ENCODE peak calls at places on chromosome 2, in nine cellular contexts. One of them, this sample, is unnamed.

GRCh38 chr2:98880266-98881152 is 55.5 kb downstream of the CRACDL start:
- DNase-seq in KG1: no peak
- DNase-seq in T-helper 17 cell: no peak
- DNase-seq in GM20000: no peak
- DNase-seq in stimulated activated CD8-positive, alpha-beta memory T cell treated with anti-CD3 and anti-CD28 coated beads, Interleukin-15, amount 100 ng/mL, for 24 hours: no peak
- DNase-seq in psoas muscle: no peak
- DNase-seq in kidney tubule cell: no peak
- DNase-seq in stimulated activated CD4-positive, alpha-beta T cell treated with anti-CD3 and anti-CD28 coated beads, Interleukin-2, amount 100 ng/mL, for 48 hours: no peak
- DNase-seq in H9: no peak
- DNase-seq in this sample: no peak

GRCh38 chr2:18055290-18055689 is 176.8 kb downstream of the KCNS3 start:
- DNase-seq in GM20000: no peak
- DNase-seq in psoas muscle: no peak
- DNase-seq in stimulated activated CD8-positive, alpha-beta memory T cell treated with anti-CD3 and anti-CD28 coated beads, Interleukin-15, amount 100 ng/mL, for 24 hours: no peak
- DNase-seq in KG1: no peak
- DNase-seq in H9: no peak
- DNase-seq in T-helper 17 cell: no peak
- DNase-seq in kidney tubule cell: no peak
- DNase-seq in stimulated activated CD4-positive, alpha-beta T cell treated with anti-CD3 and anti-CD28 coated beads, Interleukin-2, amount 100 ng/mL, for 48 hours: no peak
- DNase-seq in this sample: no peak

GRCh38 chr2:85604568-85605339 is 2.3 kb upstream of the TMEM150A start:
- DNase-seq in stimulated activated CD8-positive, alpha-beta memory T cell treated with anti-CD3 and anti-CD28 coated beads, Interleukin-15, amount 100 ng/mL, for 24 hours: no peak
- DNase-seq in H9: no peak
- DNase-seq in T-helper 17 cell: no peak
- DNase-seq in kidney tubule cell: no peak
- DNase-seq in stimulated activated CD4-positive, alpha-beta T cell treated with anti-CD3 and anti-CD28 coated beads, Interleukin-2, amount 100 ng/mL, for 48 hours: no peak
- DNase-seq in KG1: no peak
- DNase-seq in psoas muscle: no peak
- DNase-seq in GM20000: no peak
- DNase-seq in this sample: no peak

GRCh38 chr2:127661072-127661618 is 14.2 kb downstream of the LIMS2 start:
- DNase-seq in KG1: no peak
- DNase-seq in T-helper 17 cell: no peak
- DNase-seq in GM20000: no peak
- DNase-seq in kidney tubule cell: no peak
- DNase-seq in stimulated activated CD8-positive, alpha-beta memory T cell treated with anti-CD3 and anti-CD28 coated beads, Interleukin-15, amount 100 ng/mL, for 24 hours: no peak
- DNase-seq in stimulated activated CD4-positive, alpha-beta T cell treated with anti-CD3 and anti-CD28 coated beads, Interleukin-2, amount 100 ng/mL, for 48 hours: no peak
- DNase-seq in H9: no peak
- DNase-seq in psoas muscle: no peak
- DNase-seq in this sample: no peak

GRCh38 chr2:30191831-30192271 is 39.5 kb upstream of the LBH start:
- DNase-seq in stimulated activated CD8-positive, alpha-beta memory T cell treated with anti-CD3 and anti-CD28 coated beads, Interleukin-15, amount 100 ng/mL, for 24 hours: no peak
- DNase-seq in T-helper 17 cell: no peak
- DNase-seq in KG1: no peak
- DNase-seq in kidney tubule cell: no peak
- DNase-seq in H9: no peak
- DNase-seq in psoas muscle: no peak
- DNase-seq in GM20000: no peak
- DNase-seq in stimulated activated CD4-positive, alpha-beta T cell treated with anti-CD3 and anti-CD28 coated beads, Interleukin-2, amount 100 ng/mL, for 48 hours: no peak
- DNase-seq in this sample: no peak

GRCh38 chr2:41720298-41720697 is 327.5 kb upstream of the PKDCC start:
- DNase-seq in stimulated activated CD4-positive, alpha-beta T cell treated with anti-CD3 and anti-CD28 coated beads, Interleukin-2, amount 100 ng/mL, for 48 hours: no peak
- DNase-seq in stimulated activated CD8-positive, alpha-beta memory T cell treated with anti-CD3 and anti-CD28 coated beads, Interleukin-15, amount 100 ng/mL, for 24 hours: no peak
- DNase-seq in GM20000: no peak
- DNase-seq in H9: no peak
- DNase-seq in psoas muscle: no peak
- DNase-seq in kidney tubule cell: no peak
- DNase-seq in T-helper 17 cell: no peak
- DNase-seq in KG1: no peak
- DNase-seq in this sample: no peak

GRCh38 chr2:29060491-29060890 is 13.8 kb downstream of the PCARE start:
- DNase-seq in KG1: no peak
- DNase-seq in stimulated activated CD8-positive, alpha-beta memory T cell treated with anti-CD3 and anti-CD28 coated beads, Interleukin-15, amount 100 ng/mL, for 24 hours: no peak
- DNase-seq in kidney tubule cell: no peak
- DNase-seq in H9: no peak
- DNase-seq in GM20000: no peak
- DNase-seq in T-helper 17 cell: no peak
- DNase-seq in stimulated activated CD4-positive, alpha-beta T cell treated with anti-CD3 and anti-CD28 coated beads, Interleukin-2, amount 100 ng/mL, for 48 hours: no peak
- DNase-seq in psoas muscle: no peak
- DNase-seq in this sample: no peak

GRCh38 chr2:176473177-176473576 is 203.9 kb downstream of the MTX2 start:
- DNase-seq in T-helper 17 cell: no peak
- DNase-seq in psoas muscle: peak
- DNase-seq in KG1: no peak
- DNase-seq in stimulated activated CD8-positive, alpha-beta memory T cell treated with anti-CD3 and anti-CD28 coated beads, Interleukin-15, amount 100 ng/mL, for 24 hours: no peak
- DNase-seq in kidney tubule cell: peak
- DNase-seq in GM20000: peak
- DNase-seq in stimulated activated CD4-positive, alpha-beta T cell treated with anti-CD3 and anti-CD28 coated beads, Interleukin-2, amount 100 ng/mL, for 48 hours: peak
- DNase-seq in H9: no peak
- DNase-seq in this sample: peak

GRCh38 chr2:215797676-215798075 is 215.7 kb downstream of the MREG start:
- DNase-seq in KG1: no peak
- DNase-seq in stimulated activated CD8-positive, alpha-beta memory T cell treated with anti-CD3 and anti-CD28 coated beads, Interleukin-15, amount 100 ng/mL, for 24 hours: no peak
- DNase-seq in GM20000: no peak
- DNase-seq in psoas muscle: no peak
- DNase-seq in H9: no peak
- DNase-seq in T-helper 17 cell: no peak
- DNase-seq in stimulated activated CD4-positive, alpha-beta T cell treated with anti-CD3 and anti-CD28 coated beads, Interleukin-2, amount 100 ng/mL, for 48 hours: no peak
- DNase-seq in kidney tubule cell: no peak
- DNase-seq in this sample: peak

GRCh38 chr2:41004700-41005099 is 552.8 kb upstream of the SLC8A1 start:
- DNase-seq in kidney tubule cell: no peak
- DNase-seq in H9: no peak
- DNase-seq in KG1: no peak
- DNase-seq in T-helper 17 cell: no peak
- DNase-seq in stimulated activated CD4-positive, alpha-beta T cell treated with anti-CD3 and anti-CD28 coated beads, Interleukin-2, amount 100 ng/mL, for 48 hours: no peak
- DNase-seq in psoas muscle: no peak
- DNase-seq in stimulated activated CD8-positive, alpha-beta memory T cell treated with anti-CD3 and anti-CD28 coated beads, Interleukin-15, amount 100 ng/mL, for 24 hours: no peak
- DNase-seq in GM20000: no peak
- DNase-seq in this sample: no peak

GRCh38 chr2:45272549-45273245 is 263.4 kb upstream of the SIX2 start:
- DNase-seq in stimulated activated CD8-positive, alpha-beta memory T cell treated with anti-CD3 and anti-CD28 coated beads, Interleukin-15, amount 100 ng/mL, for 24 hours: no peak
- DNase-seq in T-helper 17 cell: no peak
- DNase-seq in GM20000: no peak
- DNase-seq in stimulated activated CD4-positive, alpha-beta T cell treated with anti-CD3 and anti-CD28 coated beads, Interleukin-2, amount 100 ng/mL, for 48 hours: no peak
- DNase-seq in H9: no peak
- DNase-seq in KG1: no peak
- DNase-seq in psoas muscle: no peak
- DNase-seq in kidney tubule cell: no peak
- DNase-seq in this sample: no peak

GRCh38 chr2:163401481-163401880 is 334.3 kb downstream of the FIGN start:
- DNase-seq in KG1: no peak
- DNase-seq in T-helper 17 cell: no peak
- DNase-seq in stimulated activated CD4-positive, alpha-beta T cell treated with anti-CD3 and anti-CD28 coated beads, Interleukin-2, amount 100 ng/mL, for 48 hours: no peak
- DNase-seq in stimulated activated CD8-positive, alpha-beta memory T cell treated with anti-CD3 and anti-CD28 coated beads, Interleukin-15, amount 100 ng/mL, for 24 hours: no peak
- DNase-seq in kidney tubule cell: peak
- DNase-seq in GM20000: no peak
- DNase-seq in H9: no peak
- DNase-seq in psoas muscle: peak
- DNase-seq in this sample: peak

GRCh38 chr2:128641421-128642095 is 322.9 kb upstream of the HS6ST1 start:
- DNase-seq in GM20000: no peak
- DNase-seq in T-helper 17 cell: no peak
- DNase-seq in kidney tubule cell: no peak
- DNase-seq in stimulated activated CD4-positive, alpha-beta T cell treated with anti-CD3 and anti-CD28 coated beads, Interleukin-2, amount 100 ng/mL, for 48 hours: no peak
- DNase-seq in KG1: no peak
- DNase-seq in stimulated activated CD8-positive, alpha-beta memory T cell treated with anti-CD3 and anti-CD28 coated beads, Interleukin-15, amount 100 ng/mL, for 24 hours: no peak
- DNase-seq in psoas muscle: no peak
- DNase-seq in H9: peak
- DNase-seq in this sample: no peak

GRCh38 chr2:218406949-218407703 is 7.5 kb downstream of the CTDSP1 start:
- DNase-seq in stimulated activated CD8-positive, alpha-beta memory T cell treated with anti-CD3 and anti-CD28 coated beads, Interleukin-15, amount 100 ng/mL, for 24 hours: no peak
- DNase-seq in KG1: peak
- DNase-seq in T-helper 17 cell: peak
- DNase-seq in GM20000: no peak
- DNase-seq in psoas muscle: peak
- DNase-seq in stimulated activated CD4-positive, alpha-beta T cell treated with anti-CD3 and anti-CD28 coated beads, Interleukin-2, amount 100 ng/mL, for 48 hours: peak
- DNase-seq in H9: peak
- DNase-seq in kidney tubule cell: peak
- DNase-seq in this sample: peak

GRCh38 chr2:43135583-43135982 is 90.8 kb downstream of the ZFP36L2 start:
- DNase-seq in KG1: no peak
- DNase-seq in stimulated activated CD8-positive, alpha-beta memory T cell treated with anti-CD3 and anti-CD28 coated beads, Interleukin-15, amount 100 ng/mL, for 24 hours: no peak
- DNase-seq in T-helper 17 cell: no peak
- DNase-seq in psoas muscle: no peak
- DNase-seq in kidney tubule cell: no peak
- DNase-seq in H9: no peak
- DNase-seq in stimulated activated CD4-positive, alpha-beta T cell treated with anti-CD3 and anti-CD28 coated beads, Interleukin-2, amount 100 ng/mL, for 48 hours: no peak
- DNase-seq in GM20000: no peak
- DNase-seq in this sample: no peak

GRCh38 chr2:204550738-204551137 is 5.5 kb downstream of the PARD3B start:
- DNase-seq in GM20000: no peak
- DNase-seq in stimulated activated CD4-positive, alpha-beta T cell treated with anti-CD3 and anti-CD28 coated beads, Interleukin-2, amount 100 ng/mL, for 48 hours: no peak
- DNase-seq in KG1: no peak
- DNase-seq in H9: no peak
- DNase-seq in T-helper 17 cell: no peak
- DNase-seq in kidney tubule cell: peak
- DNase-seq in stimulated activated CD8-positive, alpha-beta memory T cell treated with anti-CD3 and anti-CD28 coated beads, Interleukin-15, amount 100 ng/mL, for 24 hours: no peak
- DNase-seq in psoas muscle: no peak
- DNase-seq in this sample: peak

GRCh38 chr2:210302326-210302725 is 12.6 kb downstream of the MYL1 start:
- DNase-seq in T-helper 17 cell: no peak
- DNase-seq in KG1: no peak
- DNase-seq in stimulated activated CD4-positive, alpha-beta T cell treated with anti-CD3 and anti-CD28 coated beads, Interleukin-2, amount 100 ng/mL, for 48 hours: no peak
- DNase-seq in GM20000: no peak
- DNase-seq in kidney tubule cell: peak
- DNase-seq in H9: no peak
- DNase-seq in stimulated activated CD8-positive, alpha-beta memory T cell treated with anti-CD3 and anti-CD28 coated beads, Interleukin-15, amount 100 ng/mL, for 24 hours: no peak
- DNase-seq in psoas muscle: no peak
- DNase-seq in this sample: peak

GRCh38 chr2:46494596-46494995 is 15.2 kb downstream of the TMEM247 start:
- DNase-seq in psoas muscle: no peak
- DNase-seq in H9: no peak
- DNase-seq in T-helper 17 cell: no peak
- DNase-seq in GM20000: no peak
- DNase-seq in kidney tubule cell: no peak
- DNase-seq in stimulated activated CD8-positive, alpha-beta memory T cell treated with anti-CD3 and anti-CD28 coated beads, Interleukin-15, amount 100 ng/mL, for 24 hours: no peak
- DNase-seq in KG1: no peak
- DNase-seq in stimulated activated CD4-positive, alpha-beta T cell treated with anti-CD3 and anti-CD28 coated beads, Interleukin-2, amount 100 ng/mL, for 48 hours: no peak
- DNase-seq in this sample: no peak

GRCh38 chr2:189144700-189145211 is 34.8 kb downstream of the COL5A2 start:
- DNase-seq in KG1: no peak
- DNase-seq in stimulated activated CD4-positive, alpha-beta T cell treated with anti-CD3 and anti-CD28 coated beads, Interleukin-2, amount 100 ng/mL, for 48 hours: no peak
- DNase-seq in H9: no peak
- DNase-seq in GM20000: no peak
- DNase-seq in psoas muscle: no peak
- DNase-seq in kidney tubule cell: no peak
- DNase-seq in stimulated activated CD8-positive, alpha-beta memory T cell treated with anti-CD3 and anti-CD28 coated beads, Interleukin-15, amount 100 ng/mL, for 24 hours: no peak
- DNase-seq in T-helper 17 cell: no peak
- DNase-seq in this sample: no peak

This sample was measured in kidney glomerular epithelial cell.